ENCODE peak calls at places on chromosome 3, in seven cellular contexts. One of them, this sample, is unnamed.

GRCh38 chr3:179146911-179147570 is 1.1 kb upstream of the PIK3CA start:
- DNase-seq in lower lobe of right lung: no peak
- DNase-seq in testis: peak
- DNase-seq in psoas muscle: no peak
- DNase-seq in RWPE1: peak
- DNase-seq in brain microvascular endothelial cell: peak
- DNase-seq in caudate nucleus: peak
- DNase-seq in this sample: peak

GRCh38 chr3:47885168-47885567 is 82.2 kb downstream of the DHX30 start:
- DNase-seq in lower lobe of right lung: no peak
- DNase-seq in testis: no peak
- DNase-seq in psoas muscle: no peak
- DNase-seq in RWPE1: no peak
- DNase-seq in brain microvascular endothelial cell: no peak
- DNase-seq in caudate nucleus: no peak
- DNase-seq in this sample: no peak

GRCh38 chr3:184737641-184738518 is 26.0 kb upstream of the MAGEF1 start:
- DNase-seq in lower lobe of right lung: no peak
- DNase-seq in testis: no peak
- DNase-seq in psoas muscle: no peak
- DNase-seq in RWPE1: peak
- DNase-seq in brain microvascular endothelial cell: peak
- DNase-seq in caudate nucleus: no peak
- DNase-seq in this sample: no peak

GRCh38 chr3:150169279-150169970 is 198.7 kb upstream of the PFN2 start:
- DNase-seq in lower lobe of right lung: no peak
- DNase-seq in testis: no peak
- DNase-seq in psoas muscle: no peak
- DNase-seq in RWPE1: no peak
- DNase-seq in brain microvascular endothelial cell: no peak
- DNase-seq in caudate nucleus: no peak
- DNase-seq in this sample: no peak

GRCh38 chr3:194688207-194688711 is 2.6 kb downstream of the FAM43A start:
- DNase-seq in lower lobe of right lung: peak
- DNase-seq in testis: no peak
- DNase-seq in psoas muscle: peak
- DNase-seq in RWPE1: no peak
- DNase-seq in brain microvascular endothelial cell: no peak
- DNase-seq in caudate nucleus: no peak
- DNase-seq in this sample: no peak

GRCh38 chr3:33637482-33637881 is 80.6 kb downstream of the CLASP2 start:
- DNase-seq in lower lobe of right lung: no peak
- DNase-seq in testis: no peak
- DNase-seq in psoas muscle: no peak
- DNase-seq in RWPE1: no peak
- DNase-seq in brain microvascular endothelial cell: no peak
- DNase-seq in caudate nucleus: no peak
- DNase-seq in this sample: no peak

GRCh38 chr3:196634224-196634623 is 5.3 kb upstream of the NRROS start:
- DNase-seq in lower lobe of right lung: no peak
- DNase-seq in testis: no peak
- DNase-seq in psoas muscle: no peak
- DNase-seq in RWPE1: no peak
- DNase-seq in brain microvascular endothelial cell: no peak
- DNase-seq in caudate nucleus: no peak
- DNase-seq in this sample: no peak

GRCh38 chr3:123344175-123344908 is 104.5 kb downstream of the ADCY5 start:
- DNase-seq in lower lobe of right lung: no peak
- DNase-seq in testis: no peak
- DNase-seq in psoas muscle: no peak
- DNase-seq in RWPE1: no peak
- DNase-seq in brain microvascular endothelial cell: peak
- DNase-seq in caudate nucleus: no peak
- DNase-seq in this sample: no peak

GRCh38 chr3:129481783-129482332 is 41.8 kb downstream of the IFT122 start:
- DNase-seq in lower lobe of right lung: peak
- DNase-seq in testis: peak
- DNase-seq in psoas muscle: peak
- DNase-seq in RWPE1: peak
- DNase-seq in brain microvascular endothelial cell: peak
- DNase-seq in caudate nucleus: no peak
- DNase-seq in this sample: no peak

GRCh38 chr3:173970206-173970605 is 572.7 kb downstream of the NLGN1 start:
- DNase-seq in lower lobe of right lung: no peak
- DNase-seq in testis: no peak
- DNase-seq in psoas muscle: no peak
- DNase-seq in RWPE1: no peak
- DNase-seq in brain microvascular endothelial cell: no peak
- DNase-seq in caudate nucleus: no peak
- DNase-seq in this sample: no peak

GRCh38 chr3:14532691-14533456 is 7.3 kb downstream of the GRIP2 start:
- DNase-seq in lower lobe of right lung: no peak
- DNase-seq in testis: peak
- DNase-seq in psoas muscle: peak
- DNase-seq in RWPE1: peak
- DNase-seq in brain microvascular endothelial cell: no peak
- DNase-seq in caudate nucleus: no peak
- DNase-seq in this sample: no peak

GRCh38 chr3:61935819-61936218 is 374.4 kb downstream of the PTPRG start:
- DNase-seq in lower lobe of right lung: no peak
- DNase-seq in testis: no peak
- DNase-seq in psoas muscle: no peak
- DNase-seq in RWPE1: no peak
- DNase-seq in brain microvascular endothelial cell: no peak
- DNase-seq in caudate nucleus: no peak
- DNase-seq in this sample: no peak

GRCh38 chr3:21390136-21390535 is 360.9 kb downstream of the ZNF385D start:
- DNase-seq in lower lobe of right lung: no peak
- DNase-seq in testis: no peak
- DNase-seq in psoas muscle: no peak
- DNase-seq in RWPE1: no peak
- DNase-seq in brain microvascular endothelial cell: peak
- DNase-seq in caudate nucleus: no peak
- DNase-seq in this sample: no peak

GRCh38 chr3:31124368-31124767 is 229.9 kb upstream of the GADL1 start:
- DNase-seq in lower lobe of right lung: no peak
- DNase-seq in testis: no peak
- DNase-seq in psoas muscle: no peak
- DNase-seq in RWPE1: no peak
- DNase-seq in brain microvascular endothelial cell: no peak
- DNase-seq in caudate nucleus: no peak
- DNase-seq in this sample: no peak

GRCh38 chr3:182895513-182896112 is 84.7 kb downstream of the DCUN1D1 start:
- DNase-seq in lower lobe of right lung: no peak
- DNase-seq in testis: peak
- DNase-seq in psoas muscle: no peak
- DNase-seq in RWPE1: no peak
- DNase-seq in brain microvascular endothelial cell: no peak
- DNase-seq in caudate nucleus: no peak
- DNase-seq in this sample: no peak

GRCh38 chr3:175307642-175308041 is 448.5 kb downstream of the NAALADL2 start:
- DNase-seq in lower lobe of right lung: no peak
- DNase-seq in testis: no peak
- DNase-seq in psoas muscle: no peak
- DNase-seq in RWPE1: no peak
- DNase-seq in brain microvascular endothelial cell: no peak
- DNase-seq in caudate nucleus: no peak
- DNase-seq in this sample: no peak

DNA sequence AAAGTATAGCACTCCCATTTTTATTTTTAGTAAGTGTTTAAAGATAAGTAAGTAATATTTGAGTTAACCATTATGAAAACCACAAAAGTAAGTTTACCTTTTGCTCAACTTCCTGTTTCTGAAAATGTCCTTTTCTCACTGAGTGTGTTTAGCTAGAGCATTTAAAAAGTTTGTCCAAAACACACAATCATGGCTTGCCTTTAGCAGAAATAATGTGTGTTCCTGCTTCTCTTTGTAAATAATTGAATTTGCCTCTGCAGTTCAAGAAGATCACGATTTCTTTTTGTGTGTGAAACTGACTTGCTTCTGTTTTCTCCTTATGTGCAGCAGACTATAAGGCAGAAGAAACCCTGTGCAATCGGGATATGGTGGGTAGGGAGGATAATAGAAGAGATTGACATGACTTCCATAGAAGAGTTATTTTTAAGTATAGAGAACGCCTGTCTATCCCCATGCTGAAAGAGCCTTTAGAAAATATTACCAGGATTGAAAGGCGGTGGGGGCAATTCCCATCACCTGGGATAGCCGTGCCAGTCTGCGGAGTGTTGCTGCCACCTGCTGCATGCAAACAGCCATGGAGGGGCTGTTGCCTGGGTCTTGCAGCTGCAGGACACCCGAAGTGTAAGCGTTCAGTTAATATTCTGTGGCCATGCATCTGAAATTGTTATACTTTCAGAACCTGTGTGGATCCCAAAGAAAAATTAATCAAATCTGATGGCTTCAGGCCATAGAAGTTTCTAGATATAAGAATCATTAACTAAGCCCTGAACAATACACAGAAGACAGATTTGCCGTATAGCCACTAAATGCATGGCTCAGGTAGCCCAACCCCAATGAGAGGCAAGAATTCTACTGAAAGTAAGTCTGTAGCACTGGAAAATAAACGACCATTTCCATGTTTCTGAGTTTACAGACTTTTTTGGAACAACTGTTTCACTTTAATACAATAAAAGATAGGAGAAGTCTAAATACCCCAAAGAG is 2.4 kb upstream of the CD96 start:
- DNase-seq in lower lobe of right lung: peak
- DNase-seq in testis: peak
- DNase-seq in psoas muscle: peak
- DNase-seq in RWPE1: peak
- DNase-seq in brain microvascular endothelial cell: peak
- DNase-seq in caudate nucleus: peak
- DNase-seq in this sample: no peak
- H3K27ac ChIP-seq in lower lobe of right lung: no peak
- H3K27ac ChIP-seq in testis: no peak
- H3K27ac ChIP-seq in psoas muscle: no peak
- H3K27ac ChIP-seq in RWPE1: no peak
- H3K27ac ChIP-seq in brain microvascular endothelial cell: no peak
- H3K27ac ChIP-seq in caudate nucleus: no peak
- H3K27ac ChIP-seq in this sample: no peak

GRCh38 chr3:172604895-172605646 is 81.8 kb upstream of the TNFSF10 start:
- DNase-seq in lower lobe of right lung: no peak
- DNase-seq in testis: no peak
- DNase-seq in psoas muscle: no peak
- DNase-seq in RWPE1: no peak
- DNase-seq in brain microvascular endothelial cell: no peak
- DNase-seq in caudate nucleus: no peak
- DNase-seq in this sample: no peak
- H3K27ac ChIP-seq in lower lobe of right lung: no peak
- H3K27ac ChIP-seq in testis: no peak
- H3K27ac ChIP-seq in psoas muscle: no peak
- H3K27ac ChIP-seq in RWPE1: no peak
- H3K27ac ChIP-seq in brain microvascular endothelial cell: peak
- H3K27ac ChIP-seq in caudate nucleus: no peak
- H3K27ac ChIP-seq in this sample: no peak

GRCh38 chr3:9080165-9080564 is 116.9 kb upstream of the RAD18 start:
- DNase-seq in lower lobe of right lung: no peak
- DNase-seq in testis: no peak
- DNase-seq in psoas muscle: no peak
- DNase-seq in RWPE1: peak
- DNase-seq in brain microvascular endothelial cell: peak
- DNase-seq in caudate nucleus: no peak
- DNase-seq in this sample: no peak
- H3K27ac ChIP-seq in lower lobe of right lung: no peak
- H3K27ac ChIP-seq in testis: no peak
- H3K27ac ChIP-seq in psoas muscle: no peak
- H3K27ac ChIP-seq in RWPE1: peak
- H3K27ac ChIP-seq in brain microvascular endothelial cell: no peak
- H3K27ac ChIP-seq in caudate nucleus: no peak
- H3K27ac ChIP-seq in this sample: no peak

GRCh38 chr3:42906085-42906904 is at the start of gene ZNF662:
- DNase-seq in lower lobe of right lung: peak
- DNase-seq in testis: peak
- DNase-seq in psoas muscle: peak
- DNase-seq in RWPE1: peak
- DNase-seq in brain microvascular endothelial cell: no peak
- DNase-seq in caudate nucleus: peak
- DNase-seq in this sample: peak
- H3K27ac ChIP-seq in lower lobe of right lung: peak
- H3K27ac ChIP-seq in testis: peak
- H3K27ac ChIP-seq in psoas muscle: peak
- H3K27ac ChIP-seq in RWPE1: no peak
- H3K27ac ChIP-seq in brain microvascular endothelial cell: no peak
- H3K27ac ChIP-seq in caudate nucleus: no peak
- H3K27ac ChIP-seq in this sample: peak

DNA sequence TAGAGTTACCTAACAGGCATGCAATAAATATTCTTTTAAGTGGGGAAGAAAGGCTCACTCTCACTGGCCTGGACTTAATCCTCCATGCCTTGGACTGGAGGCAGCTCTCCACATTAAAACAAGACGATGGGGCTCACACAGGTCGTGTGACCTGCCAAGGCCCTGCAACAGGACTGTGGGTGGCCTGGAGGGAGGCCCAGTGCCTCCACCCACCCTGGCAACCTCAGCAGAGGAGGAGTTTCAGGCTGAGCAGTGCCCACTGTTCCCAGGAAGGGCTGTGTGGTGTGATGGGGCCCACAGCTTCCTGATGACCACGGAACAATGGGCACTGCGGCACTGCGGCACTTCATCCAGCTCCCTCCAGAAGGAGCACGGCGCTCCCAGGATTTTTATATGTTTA is 5.5 kb downstream of the UROC1 start:
- DNase-seq in lower lobe of right lung: peak
- DNase-seq in testis: no peak
- DNase-seq in psoas muscle: peak
- DNase-seq in RWPE1: no peak
- DNase-seq in brain microvascular endothelial cell: no peak
- DNase-seq in caudate nucleus: peak
- DNase-seq in this sample: no peak
- H3K27ac ChIP-seq in lower lobe of right lung: no peak
- H3K27ac ChIP-seq in testis: no peak
- H3K27ac ChIP-seq in psoas muscle: no peak
- H3K27ac ChIP-seq in RWPE1: no peak
- H3K27ac ChIP-seq in brain microvascular endothelial cell: no peak
- H3K27ac ChIP-seq in caudate nucleus: no peak
- H3K27ac ChIP-seq in this sample: no peak

DNA sequence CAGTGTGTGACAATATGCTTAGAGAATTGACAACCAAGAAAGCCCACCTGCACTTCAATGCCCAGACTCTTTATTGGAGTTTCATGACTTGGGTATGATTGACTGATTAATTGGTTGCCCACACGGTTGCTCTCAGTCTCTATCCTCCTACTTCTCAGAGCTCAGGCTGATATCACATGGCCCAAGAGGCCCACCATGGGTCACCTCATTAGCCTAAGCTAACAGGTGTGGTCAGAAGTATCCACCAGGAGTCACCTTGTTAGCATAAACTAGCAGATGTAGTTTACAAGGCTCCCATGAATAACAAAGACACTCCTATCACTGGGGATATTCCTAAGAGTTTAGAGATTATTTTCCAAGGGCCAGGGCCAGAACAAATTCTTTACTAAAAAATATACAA is 120.2 kb upstream of the MBNL1 start:
- DNase-seq in lower lobe of right lung: no peak
- DNase-seq in testis: no peak
- DNase-seq in psoas muscle: no peak
- DNase-seq in RWPE1: no peak
- DNase-seq in brain microvascular endothelial cell: no peak
- DNase-seq in caudate nucleus: no peak
- DNase-seq in this sample: no peak
- H3K27ac ChIP-seq in lower lobe of right lung: no peak
- H3K27ac ChIP-seq in testis: no peak
- H3K27ac ChIP-seq in psoas muscle: no peak
- H3K27ac ChIP-seq in RWPE1: no peak
- H3K27ac ChIP-seq in brain microvascular endothelial cell: no peak
- H3K27ac ChIP-seq in caudate nucleus: no peak
- H3K27ac ChIP-seq in this sample: no peak

This sample was measured in adrenal gland.